ENCODE peak calls at places on chromosomes 5 and 9, in ten cellular contexts. One of them, this sample, is unnamed.

GRCh38 chr5:86665984-86666760 is 48.4 kb downstream of the COX7C start:
- DNase-seq in brain microvascular endothelial cell: no peak
- DNase-seq in NB4: no peak
- DNase-seq in AG09309: no peak
- DNase-seq in pancreas: peak
- DNase-seq in cardiac muscle cell: no peak
- DNase-seq in BE2C: no peak
- DNase-seq in tibial artery: no peak
- DNase-seq in Panc1: no peak
- DNase-seq in AG04450: no peak
- DNase-seq in this sample: no peak

GRCh38 chr5:33526755-33527154 is 86.0 kb downstream of the TARS1 start:
- DNase-seq in brain microvascular endothelial cell: no peak
- DNase-seq in NB4: no peak
- DNase-seq in AG09309: no peak
- DNase-seq in pancreas: no peak
- DNase-seq in cardiac muscle cell: no peak
- DNase-seq in BE2C: no peak
- DNase-seq in tibial artery: no peak
- DNase-seq in Panc1: no peak
- DNase-seq in AG04450: no peak
- DNase-seq in this sample: no peak

GRCh38 chr9:31259824-31260223 is 1124.6 kb upstream of the ACO1 start:
- DNase-seq in brain microvascular endothelial cell: no peak
- DNase-seq in NB4: no peak
- DNase-seq in AG09309: no peak
- DNase-seq in pancreas: no peak
- DNase-seq in cardiac muscle cell: no peak
- DNase-seq in BE2C: no peak
- DNase-seq in tibial artery: no peak
- DNase-seq in Panc1: no peak
- DNase-seq in AG04450: no peak
- DNase-seq in this sample: no peak

GRCh38 chr5:177458912-177459350 is 12.3 kb downstream of the PRR7 start:
- DNase-seq in brain microvascular endothelial cell: peak
- DNase-seq in NB4: no peak
- DNase-seq in AG09309: no peak
- DNase-seq in pancreas: no peak
- DNase-seq in cardiac muscle cell: peak
- DNase-seq in BE2C: peak
- DNase-seq in tibial artery: no peak
- DNase-seq in Panc1: no peak
- DNase-seq in AG04450: no peak
- DNase-seq in this sample: no peak

GRCh38 chr9:79362100-79363081 is 209.4 kb upstream of the TLE4 start:
- DNase-seq in brain microvascular endothelial cell: peak
- DNase-seq in NB4: no peak
- DNase-seq in AG09309: no peak
- DNase-seq in pancreas: no peak
- DNase-seq in cardiac muscle cell: no peak
- DNase-seq in BE2C: no peak
- DNase-seq in tibial artery: no peak
- DNase-seq in Panc1: no peak
- DNase-seq in AG04450: no peak
- DNase-seq in this sample: no peak

GRCh38 chr9:3008091-3008490 is 164.2 kb upstream of the PUM3 start:
- DNase-seq in brain microvascular endothelial cell: no peak
- DNase-seq in NB4: no peak
- DNase-seq in AG09309: no peak
- DNase-seq in pancreas: no peak
- DNase-seq in cardiac muscle cell: no peak
- DNase-seq in BE2C: no peak
- DNase-seq in tibial artery: no peak
- DNase-seq in Panc1: no peak
- DNase-seq in AG04450: no peak
- DNase-seq in this sample: no peak

GRCh38 chr5:82312373-82312856 is 34.3 kb upstream of the RPS23 start:
- DNase-seq in brain microvascular endothelial cell: peak
- DNase-seq in NB4: peak
- DNase-seq in AG09309: no peak
- DNase-seq in pancreas: no peak
- DNase-seq in cardiac muscle cell: peak
- DNase-seq in BE2C: peak
- DNase-seq in tibial artery: peak
- DNase-seq in Panc1: peak
- DNase-seq in AG04450: peak
- DNase-seq in this sample: peak

GRCh38 chr5:173712609-173713176 is 96.2 kb upstream of the BOD1 start:
- DNase-seq in brain microvascular endothelial cell: no peak
- DNase-seq in NB4: no peak
- DNase-seq in AG09309: no peak
- DNase-seq in pancreas: no peak
- DNase-seq in cardiac muscle cell: no peak
- DNase-seq in BE2C: no peak
- DNase-seq in tibial artery: no peak
- DNase-seq in Panc1: no peak
- DNase-seq in AG04450: no peak
- DNase-seq in this sample: no peak

GRCh38 chr9:128393971-128394370 is 22.8 kb downstream of the URM1 start:
- DNase-seq in brain microvascular endothelial cell: no peak
- DNase-seq in NB4: no peak
- DNase-seq in AG09309: no peak
- DNase-seq in pancreas: no peak
- DNase-seq in cardiac muscle cell: no peak
- DNase-seq in BE2C: no peak
- DNase-seq in tibial artery: no peak
- DNase-seq in Panc1: no peak
- DNase-seq in AG04450: no peak
- DNase-seq in this sample: no peak

GRCh38 chr9:128393171-128393761 is 22.1 kb downstream of the URM1 start:
- DNase-seq in brain microvascular endothelial cell: no peak
- DNase-seq in NB4: no peak
- DNase-seq in AG09309: no peak
- DNase-seq in pancreas: no peak
- DNase-seq in cardiac muscle cell: no peak
- DNase-seq in BE2C: no peak
- DNase-seq in tibial artery: no peak
- DNase-seq in Panc1: no peak
- DNase-seq in AG04450: no peak
- DNase-seq in this sample: no peak

GRCh38 chr9:128390813-128391711 is 19.9 kb downstream of the URM1 start:
- DNase-seq in brain microvascular endothelial cell: no peak
- DNase-seq in NB4: no peak
- DNase-seq in AG09309: no peak
- DNase-seq in pancreas: no peak
- DNase-seq in cardiac muscle cell: no peak
- DNase-seq in BE2C: no peak
- DNase-seq in tibial artery: no peak
- DNase-seq in Panc1: no peak
- DNase-seq in AG04450: no peak
- DNase-seq in this sample: no peak

GRCh38 chr9:128391956-128392301 is 20.8 kb downstream of the URM1 start:
- DNase-seq in brain microvascular endothelial cell: no peak
- DNase-seq in NB4: no peak
- DNase-seq in AG09309: no peak
- DNase-seq in pancreas: no peak
- DNase-seq in cardiac muscle cell: no peak
- DNase-seq in BE2C: no peak
- DNase-seq in tibial artery: no peak
- DNase-seq in Panc1: no peak
- DNase-seq in AG04450: no peak
- DNase-seq in this sample: no peak

DNA sequence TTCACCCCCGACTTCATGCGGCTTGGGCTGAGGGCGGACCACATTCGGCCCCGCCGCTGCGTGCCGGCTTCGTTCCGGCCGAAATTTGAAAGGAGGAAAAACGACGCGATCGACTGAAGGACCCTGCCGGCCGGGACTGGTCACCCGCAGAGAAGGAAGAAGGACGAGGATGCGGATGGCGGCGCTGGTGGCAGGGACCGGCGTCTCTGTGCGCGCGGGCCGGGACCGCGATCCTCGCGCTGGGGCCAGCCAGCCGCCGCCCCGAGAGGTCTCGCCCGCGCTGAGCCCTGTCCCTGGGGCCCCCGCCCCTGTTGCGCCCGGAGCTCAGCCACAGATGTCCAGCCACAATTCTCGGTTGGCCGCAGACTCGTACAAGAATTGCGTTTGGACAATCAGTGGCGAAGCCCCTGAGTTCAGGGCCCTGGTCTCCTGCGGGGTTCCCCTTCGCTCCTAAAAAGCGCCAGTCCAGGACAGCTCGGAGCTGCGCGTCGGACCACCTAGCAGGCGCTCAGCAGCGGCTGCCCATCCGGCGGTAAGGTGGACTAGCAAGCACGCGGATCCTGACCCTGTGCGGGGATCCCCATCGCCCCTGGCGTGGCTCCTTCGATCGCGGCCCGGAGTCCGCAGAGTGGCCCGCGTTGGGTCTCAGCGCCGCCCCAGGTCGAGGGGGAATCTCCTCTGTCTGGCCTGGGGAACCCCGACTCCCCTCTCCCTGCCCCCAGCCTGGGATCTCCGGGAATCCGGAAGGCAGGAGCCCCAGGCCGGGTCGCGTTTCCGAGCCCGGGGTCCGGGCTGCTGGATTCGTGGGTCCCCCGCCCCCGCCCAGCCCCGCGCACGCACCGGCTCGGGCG is 21.4 kb downstream of the URM1 start:
- DNase-seq in brain microvascular endothelial cell: no peak
- DNase-seq in NB4: no peak
- DNase-seq in AG09309: no peak
- DNase-seq in pancreas: no peak
- DNase-seq in cardiac muscle cell: no peak
- DNase-seq in BE2C: no peak
- DNase-seq in tibial artery: no peak
- DNase-seq in Panc1: no peak
- DNase-seq in AG04450: no peak
- DNase-seq in this sample: no peak
- H3K4me3 ChIP-seq in brain microvascular endothelial cell: no peak
- H3K4me3 ChIP-seq in NB4: no peak
- H3K4me3 ChIP-seq in AG09309: no peak
- H3K4me3 ChIP-seq in pancreas: no peak
- H3K4me3 ChIP-seq in cardiac muscle cell: peak
- H3K4me3 ChIP-seq in BE2C: no peak
- H3K4me3 ChIP-seq in tibial artery: no peak
- H3K4me3 ChIP-seq in Panc1: no peak
- H3K4me3 ChIP-seq in AG04450: no peak
- H3K4me3 ChIP-seq in this sample: no peak

GRCh38 chr5:45521067-45521466 is 175.1 kb downstream of the HCN1 start:
- DNase-seq in brain microvascular endothelial cell: no peak
- DNase-seq in NB4: peak
- DNase-seq in AG09309: no peak
- DNase-seq in pancreas: no peak
- DNase-seq in cardiac muscle cell: peak
- DNase-seq in BE2C: peak
- DNase-seq in tibial artery: no peak
- DNase-seq in Panc1: no peak
- DNase-seq in AG04450: no peak
- DNase-seq in this sample: peak
- TF ChIP-seq CTCF in brain microvascular endothelial cell: peak
- TF ChIP-seq CTCF in NB4: peak
- TF ChIP-seq CTCF in AG09309: no peak
- TF ChIP-seq CTCF in pancreas: peak
- TF ChIP-seq CTCF in cardiac muscle cell: peak
- TF ChIP-seq CTCF in BE2C: peak
- TF ChIP-seq CTCF in tibial artery: no peak
- TF ChIP-seq CTCF in Panc1: peak
- TF ChIP-seq CTCF in AG04450: peak
- TF ChIP-seq CTCF in this sample: peak

DNA sequence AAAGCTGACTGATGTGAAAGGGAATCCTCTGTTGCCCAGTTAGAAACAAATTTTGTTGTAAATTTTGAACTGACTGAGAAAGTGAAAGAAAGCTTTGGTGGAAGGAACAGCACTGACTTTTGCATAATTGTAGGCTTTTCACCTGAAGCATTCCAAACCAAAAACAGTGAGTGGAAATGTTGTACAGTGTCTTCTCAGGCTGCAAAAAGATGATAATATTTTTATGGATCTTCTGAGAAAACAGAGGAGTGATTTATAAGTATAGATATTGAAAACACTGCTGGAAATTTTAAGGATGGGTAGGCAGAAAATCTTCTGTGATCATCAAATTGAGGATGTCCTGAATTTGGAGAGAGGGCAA is 40.0 kb downstream of the LURAP1L start:
- DNase-seq in brain microvascular endothelial cell: no peak
- DNase-seq in NB4: no peak
- DNase-seq in AG09309: no peak
- DNase-seq in pancreas: no peak
- DNase-seq in cardiac muscle cell: no peak
- DNase-seq in BE2C: no peak
- DNase-seq in tibial artery: no peak
- DNase-seq in Panc1: no peak
- DNase-seq in AG04450: no peak
- DNase-seq in this sample: no peak
- H3K4me3 ChIP-seq in brain microvascular endothelial cell: no peak
- H3K4me3 ChIP-seq in NB4: no peak
- H3K4me3 ChIP-seq in AG09309: no peak
- H3K4me3 ChIP-seq in pancreas: no peak
- H3K4me3 ChIP-seq in cardiac muscle cell: no peak
- H3K4me3 ChIP-seq in BE2C: peak
- H3K4me3 ChIP-seq in tibial artery: no peak
- H3K4me3 ChIP-seq in Panc1: no peak
- H3K4me3 ChIP-seq in AG04450: peak
- H3K4me3 ChIP-seq in this sample: no peak

GRCh38 chr5:7519564-7519963 is 123.6 kb downstream of the ADCY2 start:
- DNase-seq in brain microvascular endothelial cell: no peak
- DNase-seq in NB4: no peak
- DNase-seq in AG09309: no peak
- DNase-seq in pancreas: no peak
- DNase-seq in cardiac muscle cell: no peak
- DNase-seq in BE2C: no peak
- DNase-seq in tibial artery: no peak
- DNase-seq in Panc1: no peak
- DNase-seq in AG04450: no peak
- DNase-seq in this sample: no peak

GRCh38 chr5:7517006-7517405 is 121.1 kb downstream of the ADCY2 start:
- DNase-seq in brain microvascular endothelial cell: no peak
- DNase-seq in NB4: no peak
- DNase-seq in AG09309: no peak
- DNase-seq in pancreas: no peak
- DNase-seq in cardiac muscle cell: no peak
- DNase-seq in BE2C: no peak
- DNase-seq in tibial artery: no peak
- DNase-seq in Panc1: no peak
- DNase-seq in AG04450: no peak
- DNase-seq in this sample: no peak

DNA sequence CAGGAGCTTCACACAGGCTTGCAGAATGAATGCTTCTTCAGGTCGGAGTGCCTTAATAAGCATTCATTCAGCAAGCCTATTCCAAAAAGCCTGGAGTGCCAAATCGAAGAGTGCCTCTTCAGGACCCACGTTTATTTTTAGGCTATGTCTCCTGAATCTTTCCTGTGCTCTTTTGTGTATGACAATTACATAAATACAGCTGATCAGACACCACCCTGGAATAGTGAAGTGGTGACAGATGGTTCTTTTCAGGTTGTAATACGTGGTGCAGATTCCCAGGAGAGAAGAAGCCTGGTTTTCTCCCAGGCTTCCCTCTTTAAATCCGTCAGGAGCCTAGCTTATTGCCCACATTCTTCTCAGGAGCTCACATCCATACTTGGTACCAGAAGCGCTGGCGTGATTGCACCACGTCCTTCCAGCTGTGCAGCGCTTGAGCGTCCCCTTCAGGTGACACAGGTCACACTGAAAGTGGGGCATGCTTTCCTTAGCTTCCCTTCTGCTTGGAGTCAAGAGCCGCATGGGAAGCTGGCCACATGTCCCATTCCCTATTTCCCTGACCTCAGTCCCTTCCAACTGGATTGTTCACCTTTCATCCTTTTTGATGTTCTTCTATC is 123.1 kb downstream of the ADCY2 start:
- DNase-seq in brain microvascular endothelial cell: no peak
- DNase-seq in NB4: no peak
- DNase-seq in AG09309: no peak
- DNase-seq in pancreas: no peak
- DNase-seq in cardiac muscle cell: no peak
- DNase-seq in BE2C: no peak
- DNase-seq in tibial artery: no peak
- DNase-seq in Panc1: no peak
- DNase-seq in AG04450: no peak
- DNase-seq in this sample: no peak
- TF ChIP-seq CTCF in brain microvascular endothelial cell: no peak
- TF ChIP-seq CTCF in NB4: no peak
- TF ChIP-seq CTCF in AG09309: no peak
- TF ChIP-seq CTCF in pancreas: no peak
- TF ChIP-seq CTCF in cardiac muscle cell: no peak
- TF ChIP-seq CTCF in BE2C: no peak
- TF ChIP-seq CTCF in tibial artery: no peak
- TF ChIP-seq CTCF in Panc1: no peak
- TF ChIP-seq CTCF in AG04450: no peak
- TF ChIP-seq CTCF in this sample: no peak

This sample was measured in astrocyte of the cerebellum.